ENCODE peak calls at places on chromosomes 1 and 21, in nine cellular contexts. X is brain microvascular endothelial cell, T is neural progenitor cell, N is HFF-Myc, S is AG09309, D is mammary epithelial cell, G is AG10803, M is right lobe of liver, V is fibroblast of pulmonary artery. U is an unnamed sample.

GRCh38 chr1:169722784-169723183 is 11.1 kb downstream of the SELE start:
- DNase-seq in X (no peak), T (no peak), N (no peak), S (no peak), D (no peak), G (no peak), M (no peak), V (no peak), U (no peak)

GRCh38 chr21:38824124-38824822 is 18.5 kb downstream of the ETS2 start:
- DNase-seq in X (no peak), T (no peak), N (peak; percentile 72), S (no peak), D (no peak), G (peak; percentile 77), M (peak; percentile 63), V (no peak), U (no peak)

GRCh38 chr1:65066766-65067490 is 81.1 kb upstream of the AK4 start:
- DNase-seq in X (peak; percentile 55), T (peak; percentile 87), N (no peak), S (peak; percentile 42), D (peak; percentile 45), G (peak; percentile 88), M (peak; percentile 95), V (peak; percentile 88), U (peak; percentile 97)

GRCh38 chr21:45834026-45834715 is 147.4 kb upstream of the COL6A1 start:
- DNase-seq in X (no peak), T (no peak), N (no peak), S (no peak), D (no peak), G (no peak), M (no peak), V (no peak), U (no peak)

GRCh38 chr1:114010433-114011184 is 31.3 kb downstream of the OLFML3 start:
- DNase-seq in X (no peak), T (no peak), N (no peak), S (no peak), D (no peak), G (no peak), M (no peak), V (no peak), U (peak; percentile 7)

GRCh38 chr1:155591770-155592169 is 18.2 kb upstream of the MSTO1 start:
- DNase-seq in X (peak; percentile 40), T (peak; percentile 76), N (peak; percentile 43), S (peak; percentile 29), D (peak; percentile 33), G (peak; percentile 71), M (no peak), V (peak; percentile 84), U (no peak)

GRCh38 chr1:2213576-2214505 is 14.3 kb upstream of the SKI start:
- DNase-seq in X (peak; percentile 72), T (no peak), N (no peak), S (no peak), D (no peak), G (peak; percentile 93), M (peak; percentile 33), V (peak; percentile 89), U (peak; percentile 95)

GRCh38 chr21:32189688-32190483 is 89.0 kb downstream of the MIS18A start:
- DNase-seq in X (no peak), T (no peak), N (no peak), S (no peak), D (no peak), G (no peak), M (no peak), V (no peak), U (no peak)

GRCh38 chr1:93581917-93582850 is 99.5 kb downstream of the BCAR3 start:
- DNase-seq in X (no peak), T (no peak), N (no peak), S (no peak), D (no peak), G (no peak), M (no peak), V (no peak), U (no peak)

GRCh38 chr1:93585059-93585966 is 96.3 kb downstream of the BCAR3 start:
- DNase-seq in X (peak; percentile 33), T (no peak), N (no peak), S (no peak), D (peak; percentile 82), G (peak; percentile 56), M (peak; percentile 97), V (peak; percentile 76), U (no peak)

GRCh38 chr1:93587354-93587753 is 94.3 kb downstream of the BCAR3 start:
- DNase-seq in X (no peak), T (no peak), N (no peak), S (no peak), D (no peak), G (no peak), M (no peak), V (no peak), U (no peak)

GRCh38 chr1:93588206-93588605 is 93.4 kb downstream of the BCAR3 start:
- DNase-seq in X (peak; percentile 63), T (no peak), N (no peak), S (no peak), D (no peak), G (no peak), M (no peak), V (peak; percentile 70), U (peak; percentile 52)

GRCh38 chr1:93584238-93585003 is 97.2 kb downstream of the BCAR3 start:
- DNase-seq in X (no peak), T (no peak), N (no peak), S (no peak), D (no peak), G (peak; percentile 78), M (no peak), V (no peak), U (no peak)
- TF ChIP-seq CTCF in X (no peak), T (no peak), N (no peak), S (no peak), D (no peak), G (no peak), M (peak; percentile 15), V (peak; percentile 18), U (no peak)

GRCh38 chr1:158838660-158839059 is 7.5 kb downstream of the MNDA start:
- DNase-seq in X (no peak), T (no peak), N (no peak), S (no peak), D (no peak), G (no peak), M (no peak), V (no peak), U (no peak)
- H3K4me3 ChIP-seq in X (no peak overlapping the region), T (no peak overlapping the region), N (no peak overlapping the region), S (no peak overlapping the region), D (no peak overlapping the region), G (no peak overlapping the region), M (no peak overlapping the region), V (no peak overlapping the region), U (no peak overlapping the region)

DNA sequence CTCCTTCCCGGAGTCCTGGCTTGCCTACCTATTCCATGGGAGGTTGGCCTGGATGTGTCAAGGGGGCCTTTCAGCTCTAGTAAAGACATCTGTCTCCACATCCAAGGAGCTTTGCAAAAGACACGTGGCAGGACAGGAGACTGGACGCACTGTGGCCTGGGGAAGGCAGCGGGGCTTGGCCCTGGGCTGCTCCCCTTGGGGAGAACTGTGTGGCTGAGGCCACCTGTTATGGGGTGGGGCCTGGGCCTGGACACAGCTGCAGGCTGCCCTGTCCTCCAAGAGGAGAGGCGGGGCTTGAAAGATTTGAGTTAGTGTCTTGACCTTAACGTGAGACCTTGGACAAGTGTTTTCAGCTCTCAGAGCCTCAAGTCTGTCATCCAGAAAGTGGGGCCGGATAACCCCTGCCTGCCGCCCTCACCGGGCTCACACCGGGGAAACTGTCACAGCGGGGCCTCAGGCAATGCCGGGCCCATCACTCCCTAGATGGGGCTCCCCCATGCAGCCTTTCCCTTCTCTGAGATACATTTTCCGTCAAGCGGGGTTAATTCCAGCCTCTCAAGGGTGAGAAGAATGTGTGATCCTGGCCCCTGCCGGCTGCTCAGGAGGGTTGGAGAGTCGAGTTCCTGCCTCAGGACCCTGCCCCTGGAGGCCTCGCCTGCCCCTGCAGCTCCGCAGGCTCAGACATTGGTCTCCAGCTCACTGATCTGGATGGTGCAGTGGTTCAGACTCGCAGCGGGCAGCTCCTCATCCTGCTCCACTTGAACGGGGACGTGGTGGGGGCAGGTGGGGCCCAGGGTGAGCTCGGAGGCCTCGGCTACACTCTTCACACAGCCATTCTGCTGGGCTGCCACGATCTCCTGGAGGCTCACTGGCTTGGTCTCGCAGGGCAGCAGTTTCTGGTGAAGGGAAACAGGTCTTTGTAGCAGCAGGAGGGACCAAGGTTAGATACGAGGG is 25.6 kb downstream of the PODN start:
- DNase-seq in X (no peak), T (peak; percentile 77), N (no peak), S (no peak), D (no peak), G (no peak), M (no peak), V (no peak), U (no peak)
- TF ChIP-seq CTCF in X (no peak), T (peak; percentile 45), N (no peak), S (no peak), D (no peak), G (no peak), M (no peak), V (no peak), U (no peak)

GRCh38 chr1:9894115-9894514 is 16.0 kb downstream of the CTNNBIP1 start:
- DNase-seq in X (no peak), T (no peak), N (no peak), S (no peak), D (peak; percentile 53), G (no peak), M (no peak), V (no peak), U (no peak)

GRCh38 chr1:9889411-9889810 is 20.7 kb downstream of the CTNNBIP1 start:
- DNase-seq in X (no peak), T (no peak), N (no peak), S (no peak), D (no peak), G (no peak), M (no peak), V (no peak), U (no peak)

GRCh38 chr1:9890224-9890731 is 19.8 kb downstream of the CTNNBIP1 start:
- DNase-seq in X (peak; percentile 90), T (peak; percentile 70), N (peak; percentile 83), S (peak; percentile 67), D (peak; percentile 96), G (peak; percentile 84), M (no peak), V (peak; percentile 86), U (no peak)

GRCh38 chr1:9891207-9891606 is 18.9 kb downstream of the CTNNBIP1 start:
- DNase-seq in X (no peak), T (peak; percentile 84), N (no peak), S (no peak), D (peak; percentile 80), G (no peak), M (no peak), V (no peak), U (no peak)

DNA sequence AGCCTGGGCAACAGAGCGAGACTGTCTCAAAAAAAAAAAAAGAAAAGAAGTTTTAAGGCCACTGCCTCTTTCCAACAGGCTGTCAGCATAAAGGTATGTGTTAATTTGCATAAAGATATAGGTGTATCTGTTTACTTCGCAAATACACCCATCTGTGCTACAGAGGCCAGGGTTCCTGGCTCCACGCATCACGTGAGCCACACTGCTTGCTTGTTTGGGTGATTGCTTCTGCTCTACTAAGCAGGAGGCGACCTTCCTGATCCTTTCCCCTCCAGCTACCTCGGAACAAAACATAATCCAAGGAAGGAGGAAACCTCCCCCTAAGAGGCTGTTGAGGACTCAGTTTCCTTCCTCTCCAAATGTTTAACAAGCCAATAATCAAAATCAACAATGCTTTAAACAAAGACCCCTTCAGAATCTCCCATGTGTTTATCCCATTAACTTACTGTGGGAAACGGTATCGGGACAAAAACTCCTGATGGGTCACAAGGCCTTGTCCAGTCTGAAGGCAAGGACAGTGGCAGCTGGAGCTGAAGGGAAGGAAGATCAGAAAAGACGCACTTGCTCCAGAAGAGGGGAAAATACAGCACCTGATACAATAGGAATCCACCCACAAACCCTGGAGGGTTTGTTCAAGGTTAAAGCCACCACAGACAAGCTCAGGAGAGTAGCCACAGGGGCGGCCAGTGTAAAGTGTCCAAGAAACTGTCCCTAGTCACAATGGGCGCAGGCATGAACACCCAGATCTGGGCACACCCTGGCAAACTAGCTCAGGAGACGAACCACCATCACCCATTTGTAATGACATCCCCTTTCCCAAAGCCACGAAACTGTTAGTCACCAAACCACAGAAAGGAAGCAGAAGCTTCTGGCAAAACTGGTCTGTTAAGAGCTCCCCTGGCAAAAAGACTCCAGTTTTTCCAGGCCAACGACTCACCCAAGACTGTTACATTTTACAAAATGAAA is 17.2 kb downstream of the CTNNBIP1 start:
- DNase-seq in X (peak; percentile 72), T (peak; percentile 65), N (peak; percentile 53), S (no peak), D (peak; percentile 96), G (peak; percentile 82), M (no peak), V (peak; percentile 59), U (no peak)
- H3K4me3 ChIP-seq in X (no peak overlapping the region), T (no peak overlapping the region), N (no peak overlapping the region), S (no peak overlapping the region), D (no peak overlapping the region), G (peak overlapping the region; percentile 24), M (no peak overlapping the region), V (no peak overlapping the region), U (no peak overlapping the region)

U was measured in ascending aorta.